ENCODE peak calls at places on chromosomes 3 and 15, in eight cellular contexts. One of them, this sample, is unnamed.

GRCh38 chr15:58136731-58137130 is 1.4 kb upstream of the AQP9 start:
- DNase-seq in CD4-positive, alpha-beta T cell: no peak
- DNase-seq in AG04450: no peak
- DNase-seq in pancreas: no peak
- DNase-seq in CD8-positive, alpha-beta memory T cell: no peak
- DNase-seq in tibial artery: no peak
- DNase-seq in endodermal cell: no peak
- DNase-seq in prostate gland: no peak
- DNase-seq in this sample: no peak

GRCh38 chr15:63362196-63362595 is 19.4 kb downstream of the CA12 start:
- DNase-seq in AG04450: no peak
- DNase-seq in prostate gland: no peak
- DNase-seq in CD8-positive, alpha-beta memory T cell: no peak
- DNase-seq in tibial artery: no peak
- DNase-seq in endodermal cell: no peak
- DNase-seq in CD4-positive, alpha-beta T cell: no peak
- DNase-seq in pancreas: peak
- DNase-seq in this sample: no peak

GRCh38 chr3:75294124-75294523 is 370.0 kb upstream of the FRG2C start:
- DNase-seq in CD8-positive, alpha-beta memory T cell: no peak
- DNase-seq in tibial artery: peak
- DNase-seq in AG04450: peak
- DNase-seq in CD4-positive, alpha-beta T cell: no peak
- DNase-seq in endodermal cell: peak
- DNase-seq in pancreas: peak
- DNase-seq in prostate gland: no peak
- DNase-seq in this sample: no peak

GRCh38 chr3:190481779-190482178 is 32.1 kb upstream of the TMEM207 start:
- DNase-seq in prostate gland: no peak
- DNase-seq in pancreas: no peak
- DNase-seq in tibial artery: no peak
- DNase-seq in CD4-positive, alpha-beta T cell: no peak
- DNase-seq in AG04450: no peak
- DNase-seq in CD8-positive, alpha-beta memory T cell: no peak
- DNase-seq in endodermal cell: no peak
- DNase-seq in this sample: no peak

GRCh38 chr3:55690746-55691540 is 203.8 kb upstream of the WNT5A start:
- DNase-seq in pancreas: no peak
- DNase-seq in endodermal cell: peak
- DNase-seq in CD8-positive, alpha-beta memory T cell: no peak
- DNase-seq in tibial artery: no peak
- DNase-seq in CD4-positive, alpha-beta T cell: no peak
- DNase-seq in AG04450: no peak
- DNase-seq in prostate gland: no peak
- DNase-seq in this sample: no peak

GRCh38 chr3:43231276-43232000 is 54.9 kb upstream of the SNRK start:
- DNase-seq in CD8-positive, alpha-beta memory T cell: no peak
- DNase-seq in pancreas: no peak
- DNase-seq in prostate gland: no peak
- DNase-seq in AG04450: no peak
- DNase-seq in tibial artery: no peak
- DNase-seq in endodermal cell: no peak
- DNase-seq in CD4-positive, alpha-beta T cell: no peak
- DNase-seq in this sample: no peak

GRCh38 chr3:171753665-171754408 is 56.4 kb downstream of the PLD1 start:
- DNase-seq in AG04450: peak
- DNase-seq in CD4-positive, alpha-beta T cell: no peak
- DNase-seq in endodermal cell: no peak
- DNase-seq in CD8-positive, alpha-beta memory T cell: no peak
- DNase-seq in prostate gland: no peak
- DNase-seq in tibial artery: no peak
- DNase-seq in pancreas: no peak
- DNase-seq in this sample: no peak

GRCh38 chr3:29649815-29650547 is 369.1 kb downstream of the RBMS3 start:
- DNase-seq in CD4-positive, alpha-beta T cell: no peak
- DNase-seq in CD8-positive, alpha-beta memory T cell: no peak
- DNase-seq in prostate gland: no peak
- DNase-seq in AG04450: no peak
- DNase-seq in endodermal cell: no peak
- DNase-seq in pancreas: no peak
- DNase-seq in tibial artery: peak
- DNase-seq in this sample: peak

GRCh38 chr3:10322355-10322715 is 1.4 kb upstream of the SEC13 start:
- DNase-seq in AG04450: no peak
- DNase-seq in pancreas: no peak
- DNase-seq in prostate gland: no peak
- DNase-seq in tibial artery: no peak
- DNase-seq in endodermal cell: no peak
- DNase-seq in CD8-positive, alpha-beta memory T cell: no peak
- DNase-seq in CD4-positive, alpha-beta T cell: no peak
- DNase-seq in this sample: no peak

GRCh38 chr3:780505-780904 is 312.3 kb upstream of the CNTN6 start:
- DNase-seq in AG04450: no peak
- DNase-seq in CD8-positive, alpha-beta memory T cell: no peak
- DNase-seq in endodermal cell: no peak
- DNase-seq in tibial artery: no peak
- DNase-seq in pancreas: no peak
- DNase-seq in prostate gland: no peak
- DNase-seq in CD4-positive, alpha-beta T cell: no peak
- DNase-seq in this sample: no peak

GRCh38 chr3:51706788-51707731 is at the start of gene GRM2:
- DNase-seq in endodermal cell: peak
- DNase-seq in pancreas: peak
- DNase-seq in prostate gland: peak
- DNase-seq in CD4-positive, alpha-beta T cell: peak
- DNase-seq in AG04450: peak
- DNase-seq in CD8-positive, alpha-beta memory T cell: peak
- DNase-seq in tibial artery: peak
- DNase-seq in this sample: peak

GRCh38 chr15:41031232-41032078 is 78.2 kb downstream of the CHAC1 start:
- DNase-seq in prostate gland: no peak
- DNase-seq in CD8-positive, alpha-beta memory T cell: no peak
- DNase-seq in pancreas: no peak
- DNase-seq in AG04450: no peak
- DNase-seq in tibial artery: no peak
- DNase-seq in CD4-positive, alpha-beta T cell: no peak
- DNase-seq in endodermal cell: no peak
- DNase-seq in this sample: no peak

DNA sequence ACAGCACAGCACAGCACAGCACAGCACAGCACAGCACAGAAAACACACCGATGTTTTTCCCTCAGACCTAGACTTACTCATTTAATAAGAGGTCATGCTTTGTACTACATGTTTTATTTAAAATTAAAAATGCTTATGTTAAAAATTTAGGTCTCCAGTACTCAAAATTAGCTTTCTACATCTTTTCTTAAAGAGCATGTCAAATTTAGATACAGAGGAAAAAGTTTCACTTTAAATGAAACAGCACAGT is 78.7 kb downstream of the CHAC1 start:
- DNase-seq in prostate gland: no peak
- DNase-seq in AG04450: no peak
- DNase-seq in pancreas: no peak
- DNase-seq in endodermal cell: no peak
- DNase-seq in tibial artery: no peak
- DNase-seq in CD8-positive, alpha-beta memory T cell: no peak
- DNase-seq in CD4-positive, alpha-beta T cell: no peak
- DNase-seq in this sample: no peak
- H3K27ac ChIP-seq in prostate gland: no peak
- H3K27ac ChIP-seq in AG04450: no peak
- H3K27ac ChIP-seq in pancreas: no peak
- H3K27ac ChIP-seq in endodermal cell: no peak
- H3K27ac ChIP-seq in tibial artery: no peak
- H3K27ac ChIP-seq in CD8-positive, alpha-beta memory T cell: no peak
- H3K27ac ChIP-seq in CD4-positive, alpha-beta T cell: no peak
- H3K27ac ChIP-seq in this sample: no peak

DNA sequence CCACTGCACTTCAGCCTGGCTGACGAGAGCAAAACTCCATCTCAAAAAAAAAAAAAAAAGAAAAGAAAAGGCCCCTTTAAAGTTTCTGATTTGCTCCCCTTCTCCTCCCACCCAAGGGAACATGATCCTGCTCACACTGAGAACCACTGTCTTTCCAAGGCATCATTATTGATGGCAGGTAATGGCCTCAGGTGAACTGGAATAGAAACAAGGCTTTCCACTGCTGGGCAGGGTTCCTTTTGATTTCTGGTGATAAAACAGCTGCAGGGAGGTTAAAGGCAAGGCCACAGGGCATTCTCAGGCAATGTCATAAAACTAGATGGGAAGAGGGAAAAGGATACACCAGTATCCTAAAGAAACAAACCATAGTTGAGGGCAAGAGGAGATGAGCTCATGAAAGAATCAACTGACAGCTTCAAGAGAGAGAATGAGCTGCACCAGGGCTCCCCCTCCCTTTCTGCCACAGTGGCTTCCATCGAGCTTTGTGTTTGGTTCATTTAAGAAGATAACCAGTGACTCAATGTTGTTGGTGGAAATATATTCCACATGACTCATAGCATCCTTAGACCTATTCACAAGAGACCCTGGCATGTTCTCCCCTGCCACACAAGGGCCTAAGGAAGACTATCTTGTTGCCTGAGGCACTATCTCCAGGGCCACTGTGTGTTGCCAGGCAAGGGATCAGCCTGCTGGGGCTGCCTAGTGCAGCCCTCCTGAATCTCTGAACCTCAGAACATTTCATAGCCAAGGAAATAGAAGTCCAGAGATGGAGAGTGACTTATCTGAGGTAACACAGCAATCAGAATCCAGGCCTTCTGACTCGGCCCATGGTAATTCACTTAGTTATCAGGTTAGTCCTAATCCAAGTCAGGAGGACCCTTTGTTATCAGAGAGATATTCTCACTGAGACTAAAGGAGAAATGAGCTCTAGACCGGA is 86.5 kb downstream of the WDR76 start:
- DNase-seq in endodermal cell: no peak
- DNase-seq in pancreas: no peak
- DNase-seq in prostate gland: no peak
- DNase-seq in AG04450: peak
- DNase-seq in CD4-positive, alpha-beta T cell: no peak
- DNase-seq in CD8-positive, alpha-beta memory T cell: no peak
- DNase-seq in tibial artery: peak
- DNase-seq in this sample: peak
- H3K27ac ChIP-seq in endodermal cell: no peak
- H3K27ac ChIP-seq in pancreas: no peak
- H3K27ac ChIP-seq in prostate gland: no peak
- H3K27ac ChIP-seq in AG04450: peak
- H3K27ac ChIP-seq in CD4-positive, alpha-beta T cell: no peak
- H3K27ac ChIP-seq in CD8-positive, alpha-beta memory T cell: no peak
- H3K27ac ChIP-seq in tibial artery: peak
- H3K27ac ChIP-seq in this sample: peak

GRCh38 chr3:175413926-175414325 is 554.8 kb downstream of the NAALADL2 start:
- DNase-seq in CD4-positive, alpha-beta T cell: no peak
- DNase-seq in prostate gland: no peak
- DNase-seq in endodermal cell: no peak
- DNase-seq in pancreas: no peak
- DNase-seq in CD8-positive, alpha-beta memory T cell: no peak
- DNase-seq in tibial artery: no peak
- DNase-seq in AG04450: no peak
- DNase-seq in this sample: no peak

GRCh38 chr3:175404667-175405066 is 545.5 kb downstream of the NAALADL2 start:
- DNase-seq in CD4-positive, alpha-beta T cell: no peak
- DNase-seq in CD8-positive, alpha-beta memory T cell: no peak
- DNase-seq in endodermal cell: no peak
- DNase-seq in prostate gland: no peak
- DNase-seq in pancreas: no peak
- DNase-seq in tibial artery: no peak
- DNase-seq in AG04450: no peak
- DNase-seq in this sample: no peak

GRCh38 chr3:175411405-175411804 is 552.3 kb downstream of the NAALADL2 start:
- DNase-seq in CD8-positive, alpha-beta memory T cell: no peak
- DNase-seq in CD4-positive, alpha-beta T cell: no peak
- DNase-seq in prostate gland: no peak
- DNase-seq in endodermal cell: no peak
- DNase-seq in pancreas: no peak
- DNase-seq in tibial artery: no peak
- DNase-seq in AG04450: no peak
- DNase-seq in this sample: peak

GRCh38 chr3:175410251-175410650 is 551.1 kb downstream of the NAALADL2 start:
- DNase-seq in AG04450: peak
- DNase-seq in CD8-positive, alpha-beta memory T cell: no peak
- DNase-seq in endodermal cell: no peak
- DNase-seq in tibial artery: no peak
- DNase-seq in prostate gland: no peak
- DNase-seq in pancreas: no peak
- DNase-seq in CD4-positive, alpha-beta T cell: no peak
- DNase-seq in this sample: no peak
- H3K27ac ChIP-seq in AG04450: no peak
- H3K27ac ChIP-seq in CD8-positive, alpha-beta memory T cell: no peak
- H3K27ac ChIP-seq in endodermal cell: no peak
- H3K27ac ChIP-seq in tibial artery: no peak
- H3K27ac ChIP-seq in prostate gland: no peak
- H3K27ac ChIP-seq in pancreas: no peak
- H3K27ac ChIP-seq in CD4-positive, alpha-beta T cell: no peak
- H3K27ac ChIP-seq in this sample: no peak

GRCh38 chr3:94529821-94530220 is 467.0 kb downstream of the NSUN3 start:
- DNase-seq in pancreas: no peak
- DNase-seq in CD8-positive, alpha-beta memory T cell: no peak
- DNase-seq in endodermal cell: no peak
- DNase-seq in prostate gland: no peak
- DNase-seq in CD4-positive, alpha-beta T cell: no peak
- DNase-seq in AG04450: no peak
- DNase-seq in tibial artery: no peak
- DNase-seq in this sample: no peak
- H3K27ac ChIP-seq in pancreas: no peak
- H3K27ac ChIP-seq in CD8-positive, alpha-beta memory T cell: no peak
- H3K27ac ChIP-seq in endodermal cell: no peak
- H3K27ac ChIP-seq in prostate gland: no peak
- H3K27ac ChIP-seq in CD4-positive, alpha-beta T cell: no peak
- H3K27ac ChIP-seq in AG04450: no peak
- H3K27ac ChIP-seq in tibial artery: no peak
- H3K27ac ChIP-seq in this sample: no peak

GRCh38 chr3:129060276-129061076 is at the start of gene GP9:
- DNase-seq in tibial artery: no peak
- DNase-seq in AG04450: no peak
- DNase-seq in pancreas: no peak
- DNase-seq in CD8-positive, alpha-beta memory T cell: no peak
- DNase-seq in endodermal cell: peak
- DNase-seq in prostate gland: no peak
- DNase-seq in CD4-positive, alpha-beta T cell: no peak
- DNase-seq in this sample: no peak
- H3K27ac ChIP-seq in tibial artery: peak
- H3K27ac ChIP-seq in AG04450: no peak
- H3K27ac ChIP-seq in pancreas: no peak
- H3K27ac ChIP-seq in CD8-positive, alpha-beta memory T cell: no peak
- H3K27ac ChIP-seq in endodermal cell: no peak
- H3K27ac ChIP-seq in prostate gland: no peak
- H3K27ac ChIP-seq in CD4-positive, alpha-beta T cell: no peak
- H3K27ac ChIP-seq in this sample: no peak